ENCODE peak calls at places on chromosomes 2 and 18, in five cellular contexts. J is aorta, S is lower lobe of right lung, D is cardiac muscle cell, O is WTC11. H is an unnamed sample.

GRCh38 chr18:48564139-48564538 is 25.3 kb downstream of the CTIF start:
- DNase-seq in J (no peak), S (no peak), D (no peak), O (no peak), H (no peak)

GRCh38 chr18:3319399-3319798 is 57.5 kb downstream of the MYL12B start:
- DNase-seq in J (no peak), S (no peak), D (no peak), O (no peak), H (no peak)

GRCh38 chr2:239661334-239662312 is 260.8 kb upstream of the HDAC4 start:
- DNase-seq in J (no peak), S (no peak), D (no peak), O (no peak), H (no peak)

GRCh38 chr2:2226326-2226725 is 104.7 kb downstream of the MYT1L start:
- DNase-seq in J (no peak), S (no peak), D (no peak), O (no peak), H (no peak)

GRCh38 chr18:78547817-78548216 is 431.8 kb upstream of the SALL3 start:
- DNase-seq in J (no peak), S (no peak), D (no peak), O (no peak), H (no peak)

GRCh38 chr2:222108957-222109595 is 189.7 kb downstream of the PAX3 start:
- DNase-seq in J (no peak), S (no peak), D (no peak), O (no peak), H (no peak)

GRCh38 chr2:138507267-138507666 is 5.7 kb downstream of the SPOPL start:
- DNase-seq in J (no peak), S (no peak), D (no peak), O (no peak), H (no peak)

GRCh38 chr2:28423856-28424605 is 31.4 kb downstream of the FOSL2 start:
- DNase-seq in J (peak), S (peak), D (no peak), O (no peak), H (no peak)

GRCh38 chr2:96769816-96770215 is 9.1 kb downstream of the CNNM4 start:
- DNase-seq in J (peak), S (peak), D (no peak), O (no peak), H (no peak)

GRCh38 chr2:191915750-191916149 is 68.9 kb upstream of the CAVIN2 start:
- DNase-seq in J (no peak), S (no peak), D (no peak), O (no peak), H (no peak)

GRCh38 chr2:7792031-7792651 is 874.9 kb downstream of the RNF144A start:
- DNase-seq in J (no peak), S (peak), D (peak), O (no peak), H (no peak)

GRCh38 chr2:7196871-7197270 is 279.7 kb downstream of the RNF144A start:
- DNase-seq in J (no peak), S (no peak), D (no peak), O (no peak), H (no peak)

GRCh38 chr2:172397136-172397825 is 30.1 kb upstream of the ITGA6 start:
- DNase-seq in J (no peak), S (no peak), D (peak), O (no peak), H (no peak)

GRCh38 chr2:96970248-96970875 is 16.0 kb downstream of the FAM178B start:
- DNase-seq in J (no peak), S (peak), D (no peak), O (no peak), H (no peak)

GRCh38 chr2:224796695-224797305 is 80.6 kb upstream of the CCDC195 start:
- DNase-seq in J (no peak), S (no peak), D (no peak), O (no peak), H (no peak)

GRCh38 chr2:203484266-203485112 is 50.6 kb downstream of the RAPH1 start:
- DNase-seq in J (no peak), S (no peak), D (peak), O (no peak), H (no peak)

GRCh38 chr18:9506046-9506792 is 30.9 kb downstream of the RALBP1 start:
- DNase-seq in J (no peak), S (no peak), D (peak), O (no peak), H (peak)

GRCh38 chr18:22694954-22695353 is 238.2 kb upstream of the RBBP8 start:
- DNase-seq in J (peak), S (no peak), D (no peak), O (no peak), H (no peak)

GRCh38 chr18:36386150-36386920 is 88.8 kb downstream of the FHOD3 start:
- DNase-seq in J (no peak), S (no peak), D (no peak), O (no peak), H (no peak)

GRCh38 chr18:48855422-48856377 is 95.1 kb downstream of the SMAD7 start:
- DNase-seq in J (peak), S (no peak), D (no peak), O (no peak), H (no peak)

GRCh38 chr2:239234826-239235175 is 166.0 kb downstream of the HDAC4 start:
- DNase-seq in J (no peak), S (no peak), D (no peak), O (no peak), H (no peak)

GRCh38 chr2:84202166-84202565 is 256.9 kb downstream of the SUCLG1 start:
- DNase-seq in J (no peak), S (no peak), D (no peak), O (no peak), H (no peak)

GRCh38 chr2:65662654-65663432 is 230.4 kb upstream of the SPRED2 start:
- DNase-seq in J (no peak), S (no peak), D (no peak), O (no peak), H (no peak)

GRCh38 chr2:145380436-145381017 is 860.6 kb upstream of the ZEB2 start:
- DNase-seq in J (no peak), S (no peak), D (no peak), O (no peak), H (no peak)

GRCh38 chr2:68287580-68288441 is 31.9 kb downstream of the CNRIP1 start:
- DNase-seq in J (peak), S (no peak), D (peak), O (no peak), H (peak)

GRCh38 chr2:29047083-29047840 is 27.1 kb downstream of the PCARE start:
- DNase-seq in J (no peak), S (no peak), D (no peak), O (no peak), H (no peak)

H was measured in K562.